ENCODE peak calls at places on chromosomes 4 and X, in eight cellular contexts. L is nephron progenitor cell, V is heart left ventricle, Y is activated gamma-delta T cell, P is NCI-H460, R is anterior cingulate cortex, H is NCI-H2081, W is body of pancreas. N is an unnamed sample.

GRCh38 chr4:123651536-123652175 is 255.1 kb downstream of the SPRY1 start:
- DNase-seq in L (no peak), V (no peak), Y (no peak), P (no peak), R (no peak), H (no peak), W (no peak), N (no peak)

GRCh38 chr4:100736651-100737450 is 219.0 kb upstream of the EMCN start:
- DNase-seq in L (no peak), V (peak; percentile 18), Y (no peak), P (no peak), R (no peak), H (no peak), W (no peak), N (no peak)

GRCh38 chrX:118552501-118552900 is 56.9 kb downstream of the DOCK11 start:
- DNase-seq in L (no peak), V (no peak), Y (no peak), P (peak; percentile 83), R (no peak), H (no peak), W (no peak), N (no peak)

GRCh38 chr4:80594696-80595095 is 259.2 kb downstream of the CFAP299 start:
- DNase-seq in L (no peak), V (no peak), Y (no peak), P (no peak), R (no peak), H (no peak), W (no peak), N (no peak)

GRCh38 chrX:113157496-113157895 is 316.9 kb upstream of the AMOT start:
- DNase-seq in L (no peak), V (no peak), Y (no peak), P (no peak), R (no peak), H (no peak), W (no peak), N (no peak)

GRCh38 chr4:34720563-34720962 is 1523.8 kb downstream of the ARAP2 start:
- DNase-seq in L (no peak), V (no peak), Y (no peak), P (peak; percentile 6), R (no peak), H (peak; percentile 57), W (no peak), N (no peak)

GRCh38 chr4:60201052-60201673 is 999.0 kb upstream of the ADGRL3 start:
- DNase-seq in L (peak; percentile 74), V (no peak), Y (no peak), P (peak; percentile 62), R (no peak), H (peak; percentile 61), W (peak; percentile 64), N (no peak)

GRCh38 chr4:87838207-87838606 is 5.4 kb downstream of the MEPE start:
- DNase-seq in L (peak; percentile 6), V (no peak), Y (no peak), P (no peak), R (no peak), H (no peak), W (no peak), N (no peak)

GRCh38 chr4:84681488-84682274 is 98.8 kb downstream of the CDS1 start:
- DNase-seq in L (no peak), V (peak; percentile 27), Y (no peak), P (no peak), R (no peak), H (peak; percentile 14), W (no peak), N (no peak)

GRCh38 chrX:53188763-53189162 is 36.2 kb downstream of the KDM5C start:
- DNase-seq in L (no peak), V (no peak), Y (no peak), P (no peak), R (no peak), H (no peak), W (no peak), N (no peak)

GRCh38 chr4:145681956-145682355 is 2.0 kb downstream of the C4orf51 start:
- DNase-seq in L (no peak), V (no peak), Y (no peak), P (no peak), R (no peak), H (no peak), W (no peak), N (no peak)

GRCh38 chrX:153444333-153445011 is 1.4 kb downstream of the TREX2 start:
- DNase-seq in L (no peak), V (no peak), Y (no peak), P (no peak), R (no peak), H (no peak), W (no peak), N (no peak)

GRCh38 chrX:111823068-111823467 is 52.9 kb upstream of the TRPC5OS start:
- DNase-seq in L (peak; percentile 53), V (no peak), Y (no peak), P (no peak), R (no peak), H (peak; percentile 33), W (peak; percentile 20), N (no peak)

GRCh38 chrX:154093965-154094364 is 3.6 kb downstream of the MECP2 start:
- DNase-seq in L (no peak), V (no peak), Y (no peak), P (no peak), R (no peak), H (no peak), W (no peak), N (no peak)

GRCh38 chrX:1679238-1679637 is 64.4 kb downstream of the ASMT start:
- DNase-seq in L (no peak), V (no peak), Y (no peak), P (no peak), R (no peak), H (no peak), W (no peak), N (no peak)

GRCh38 chr4:118352843-118353373 is at the start of gene PRSS12:
- DNase-seq in L (peak; percentile 91), V (peak; percentile 21), Y (peak; percentile 17), P (peak; percentile 38), R (peak; percentile 16), H (peak; percentile 68), W (peak; percentile 89), N (peak; percentile 57)

GRCh38 chrX:3250946-3251345 is 95.5 kb downstream of the MXRA5 start:
- DNase-seq in L (no peak), V (no peak), Y (no peak), P (no peak), R (no peak), H (no peak), W (no peak), N (no peak)